ENCODE peak calls at places on chromosomes 3 and 15, in eight cellular contexts. E, I, W, K, M, Y, H and L are unnamed samples.

GRCh38 chr3:195739561-195740111 is 18.9 kb downstream of the MUC20 start:
- DNase-seq in E (no peak), Y (no peak), W (no peak), K (no peak), I (peak; percentile 39), M (no peak), H (no peak), L (no peak)

GRCh38 chr15:67829647-67830504 is 4.6 kb downstream of the SKOR1 start:
- DNase-seq in W (no peak), E (no peak), I (no peak), Y (no peak), M (no peak), K (no peak), H (no peak), L (no peak)

GRCh38 chr3:50675179-50676030 is 678 bp downstream of the DOCK3 start:
- DNase-seq in K (peak; percentile 49), W (no peak), Y (no peak), H (peak; percentile 53), I (peak; percentile 59), M (no peak), E (no peak), L (peak; percentile 57)

GRCh38 chr3:129315386-129315991 is 36.8 kb downstream of the HMCES start:
- DNase-seq in H (peak; percentile 36), M (peak; percentile 44), I (peak; percentile 76), W (no peak), E (peak; percentile 28), Y (no peak), K (peak; percentile 36), L (peak; percentile 55)

GRCh38 chr3:24829632-24830229 is 335.1 kb upstream of the THRB start:
- DNase-seq in E (no peak), W (no peak), M (peak; percentile 55), Y (no peak), H (no peak), I (peak; percentile 50), K (no peak), L (peak; percentile 11)

GRCh38 chr3:58034738-58035511 is 26.7 kb downstream of the FLNB start:
- DNase-seq in K (no peak), Y (no peak), W (peak; percentile 81), I (no peak), M (no peak), H (peak; percentile 70), E (no peak), L (peak; percentile 87)

GRCh38 chr15:67878647-67879293 is 38.9 kb upstream of the RNU6-1 start:
- DNase-seq in W (no peak), H (no peak), K (no peak), M (no peak), Y (no peak), E (no peak), I (no peak), L (no peak)

GRCh38 chr15:66682865-66683264 is 19.2 kb upstream of the SMAD6 start:
- DNase-seq in H (no peak), Y (no peak), W (no peak), M (no peak), I (no peak), E (no peak), K (no peak), L (no peak)

GRCh38 chr15:55196011-55196410 is 730 bp downstream of the RSL24D1 start:
- DNase-seq in W (no peak), I (no peak), Y (no peak), K (no peak), M (no peak), H (no peak), E (peak; percentile 2), L (no peak)

GRCh38 chr3:161323926-161324621 is 47.2 kb downstream of the SPTSSB start:
- DNase-seq in E (no peak), W (no peak), M (no peak), H (no peak), K (no peak), Y (no peak), I (no peak), L (no peak)

GRCh38 chr15:61216519-61216918 is 12.6 kb downstream of the RORA start:
- DNase-seq in E (no peak), K (no peak), Y (no peak), H (no peak), W (no peak), I (no peak), M (no peak), L (no peak)

DNA sequence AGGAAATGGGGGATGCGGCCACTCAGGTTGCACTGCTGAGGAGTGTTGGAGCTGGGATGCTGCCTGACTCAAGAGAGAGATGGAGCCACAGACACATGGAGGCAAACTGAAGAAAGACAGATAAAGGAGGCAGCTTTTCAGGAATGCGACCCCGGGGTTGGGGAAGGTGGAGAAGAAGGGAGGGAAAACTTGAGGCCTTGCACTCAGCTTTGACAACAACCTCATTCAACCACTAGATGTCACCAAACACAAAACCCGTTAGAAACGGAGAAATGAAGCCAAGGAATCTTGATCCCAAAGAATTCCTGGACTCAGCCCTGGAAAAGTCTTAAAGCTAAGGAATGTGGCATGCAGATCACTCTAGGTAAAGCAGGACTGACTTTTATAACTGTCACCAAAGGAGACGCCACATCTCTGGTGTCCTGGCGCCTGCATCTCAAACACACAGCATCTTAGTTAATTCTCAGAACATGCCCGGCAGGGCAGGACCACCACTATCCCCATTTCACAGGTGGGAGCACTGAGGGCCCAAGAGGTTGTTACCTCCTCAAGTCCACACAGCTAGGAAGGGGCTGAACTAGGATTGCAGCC is 59.6 kb upstream of the LMCD1 start:
- DNase-seq in H (no peak), M (no peak), K (peak; percentile 55), Y (peak; percentile 41), I (no peak), W (no peak), E (peak; percentile 86), L (peak; percentile 62)
- TF ChIP-seq CTCF in H (no peak), M (peak; percentile 73), K (peak; percentile 78), Y (peak; percentile 81), I (peak; percentile 66), W (peak; percentile 72), E (peak; percentile 80), L (peak; percentile 65)

GRCh38 chr3:182248349-182248880 is 536.7 kb downstream of the SOX2 start:
- DNase-seq in K (no peak), Y (no peak), I (no peak), W (no peak), M (no peak), H (no peak), E (no peak), L (peak; percentile 10)
- TF ChIP-seq CTCF in K (no peak), Y (no peak), I (no peak), W (peak; percentile 19), M (no peak), H (no peak), E (no peak), L (peak; percentile 14)

GRCh38 chr3:172326993-172327392 is 121.3 kb downstream of the GHSR start:
- DNase-seq in W (no peak), M (no peak), K (no peak), E (no peak), H (no peak), I (no peak), Y (no peak), L (no peak)

GRCh38 chr3:172332256-172333041 is 115.8 kb downstream of the GHSR start:
- DNase-seq in Y (no peak), I (peak; percentile 52), E (peak; percentile 75), W (no peak), H (peak; percentile 39), M (peak; percentile 76), K (peak; percentile 75), L (peak; percentile 59)

GRCh38 chr3:172328282-172328681 is 120.0 kb downstream of the GHSR start:
- DNase-seq in Y (no peak), H (no peak), E (no peak), W (no peak), M (no peak), K (no peak), I (no peak), L (no peak)

GRCh38 chr3:172330413-172330812 is 117.8 kb downstream of the GHSR start:
- DNase-seq in K (no peak), I (no peak), Y (no peak), E (no peak), M (no peak), W (no peak), H (no peak), L (no peak)

DNA sequence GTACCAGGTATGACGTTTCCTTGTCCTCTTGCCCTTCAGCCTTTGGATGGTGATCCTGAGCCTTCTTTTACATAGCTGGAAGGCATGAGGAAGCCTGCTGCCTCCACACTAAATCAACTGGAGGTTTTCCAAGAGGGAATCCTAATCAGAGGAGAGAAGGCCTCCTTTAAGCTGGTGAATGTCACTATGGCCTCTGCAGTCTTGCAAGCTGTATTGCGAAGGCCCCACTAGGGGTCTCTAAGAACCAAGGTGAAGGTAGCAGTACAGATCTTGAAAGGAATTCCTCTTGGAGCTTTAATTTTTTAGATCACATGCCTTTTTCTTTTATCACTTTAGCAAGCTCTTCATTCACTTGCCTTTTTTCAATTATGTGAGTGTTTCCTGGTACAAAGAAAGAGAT is 119.2 kb downstream of the GHSR start:
- DNase-seq in M (no peak), I (no peak), Y (no peak), H (no peak), E (no peak), W (no peak), K (no peak), L (no peak)
- TF ChIP-seq CTCF in M (no peak), I (no peak), Y (no peak), H (no peak), E (no peak), W (no peak), K (no peak), L (no peak)

GRCh38 chr3:185935465-185936263 is 2.1 kb downstream of the TRA2B start:
- DNase-seq in M (no peak), K (no peak), H (no peak), E (no peak), Y (no peak), I (no peak), W (no peak), L (no peak)

GRCh38 chr3:185939721-185940120 is 1.9 kb upstream of the TRA2B start:
- DNase-seq in I (no peak), H (no peak), E (no peak), W (no peak), Y (no peak), M (no peak), K (no peak), L (no peak)

GRCh38 chr3:185934726-185935464 is 2.9 kb downstream of the TRA2B start:
- DNase-seq in K (no peak), E (no peak), M (no peak), H (no peak), I (no peak), W (no peak), Y (no peak), L (no peak)

GRCh38 chr3:185936814-185937688 is 763 bp downstream of the TRA2B start:
- DNase-seq in K (peak; percentile 92), E (peak; percentile 91), M (peak; percentile 92), H (peak; percentile 87), W (peak; percentile 66), I (peak; percentile 92), Y (peak; percentile 44), L (peak; percentile 79)

DNA sequence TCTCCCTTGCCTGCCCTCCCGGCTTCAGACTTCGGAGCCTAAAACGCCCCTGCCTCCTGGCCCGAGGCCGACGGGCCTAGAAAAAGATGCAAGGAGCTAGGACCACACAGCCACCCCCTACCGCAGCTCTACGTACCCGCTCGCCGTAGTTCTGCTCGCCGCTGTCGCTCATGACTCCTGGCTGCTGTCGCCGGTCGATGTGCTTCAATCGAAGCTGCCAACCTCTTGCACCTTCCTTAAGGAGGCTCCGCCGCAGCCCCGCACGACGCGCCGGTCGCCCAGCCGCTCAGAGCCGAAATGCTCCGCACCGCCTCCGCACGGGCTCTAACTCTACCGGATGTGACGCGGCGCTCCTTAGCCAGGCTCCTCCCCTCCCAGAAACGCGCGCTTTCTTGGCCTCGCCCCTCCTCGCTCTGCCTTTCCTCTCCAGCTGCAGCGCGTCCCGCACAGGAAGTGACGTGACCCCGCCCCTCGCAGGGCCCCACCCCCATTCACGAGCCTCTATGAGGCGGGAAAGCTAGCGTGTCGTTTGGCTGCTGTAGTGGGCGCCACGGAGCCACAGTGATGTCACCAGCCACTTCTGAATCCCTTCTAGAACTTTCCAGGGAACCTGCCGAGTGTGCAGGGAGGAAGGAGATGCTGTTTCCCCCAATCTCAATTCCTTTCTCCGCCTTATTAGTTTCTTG is at the start of gene TRA2B:
- DNase-seq in W (peak; percentile 92), E (peak; percentile 98), K (peak; percentile 99), Y (peak; percentile 88), M (peak; percentile 99), H (peak; percentile 99), I (peak; percentile 99), L (peak; percentile 96)
- TF ChIP-seq CTCF in W (peak; percentile 33), E (peak; percentile 26), K (peak; percentile 64), Y (no peak), M (peak; percentile 19), H (peak; percentile 41), I (peak; percentile 47), L (peak; percentile 24)